ENCODE peak calls at places on chromosomes 13 and 19, in eight cellular contexts. Z is right atrium auricular region; C is GM23248; W is SJCRH30; O is substantia nigra; L is CD4-positive, alpha-beta memory T cell; Q is A549; S is cardiac muscle cell. B is an unnamed sample.

GRCh38 chr13:24842533-24843278 is 78.7 kb downstream of the RNF17 start:
- DNase-seq in Z (no peak), C (peak), W (no peak), O (no peak), L (no peak), Q (no peak), S (no peak), B (no peak)

GRCh38 chr13:113747291-113747833 is 11.7 kb upstream of the TMEM255B start:
- DNase-seq in Z (no peak), C (no peak), W (no peak), O (no peak), L (no peak), Q (no peak), S (no peak), B (no peak)

GRCh38 chr13:71169125-71169524 is 697.9 kb downstream of the DACH1 start:
- DNase-seq in Z (no peak), C (no peak), W (no peak), O (no peak), L (no peak), Q (no peak), S (no peak), B (no peak)

GRCh38 chr19:29841209-29841558 is 29.4 kb downstream of the CCNE1 start:
- DNase-seq in Z (no peak), C (peak), W (peak), O (no peak), L (no peak), Q (no peak), S (no peak), B (no peak)

GRCh38 chr19:56667311-56667870 is 4.2 kb downstream of the ZNF835 start:
- DNase-seq in Z (no peak), C (no peak), W (no peak), O (no peak), L (no peak), Q (no peak), S (no peak), B (no peak)

GRCh38 chr13:112838038-112838965 is 130.7 kb upstream of the MCF2L start:
- DNase-seq in Z (no peak), C (no peak), W (no peak), O (no peak), L (no peak), Q (no peak), S (no peak), B (no peak)

GRCh38 chr19:28020631-28021315 is 1192.2 kb downstream of the UQCRFS1 start:
- DNase-seq in Z (no peak), C (no peak), W (no peak), O (no peak), L (no peak), Q (no peak), S (no peak), B (no peak)

GRCh38 chr19:1225451-1226226 is 12.2 kb downstream of the CBARP start:
- DNase-seq in Z (no peak), C (no peak), W (no peak), O (no peak), L (no peak), Q (no peak), S (no peak), B (no peak)

GRCh38 chr19:18044825-18045304 is 36.9 kb downstream of the ARRDC2 start:
- DNase-seq in Z (peak), C (peak), W (peak), O (peak), L (peak), Q (no peak), S (peak), B (peak)

GRCh38 chr13:104975272-104975671 is 1560.2 kb downstream of the EFNB2 start:
- DNase-seq in Z (no peak), C (no peak), W (no peak), O (no peak), L (no peak), Q (no peak), S (no peak), B (no peak)

GRCh38 chr13:75986818-75987217 is 350.7 kb downstream of the LMO7 start:
- DNase-seq in Z (no peak), C (no peak), W (no peak), O (no peak), L (no peak), Q (no peak), S (no peak), B (no peak)

GRCh38 chr19:51196181-51196580 is 28.7 kb upstream of the CD33 start:
- DNase-seq in Z (no peak), C (no peak), W (no peak), O (no peak), L (no peak), Q (no peak), S (no peak), B (no peak)

GRCh38 chr19:30719189-30719990 is 347.2 kb downstream of the ZNF536 start:
- DNase-seq in Z (peak), C (peak), W (peak), O (peak), L (no peak), Q (no peak), S (peak), B (peak)

GRCh38 chr13:50844181-50844875 is 836 bp upstream of the DLEU7 start:
- DNase-seq in Z (no peak), C (no peak), W (peak), O (no peak), L (no peak), Q (no peak), S (no peak), B (no peak)

GRCh38 chr13:92775631-92776030 is 451.0 kb upstream of the GPC6 start:
- DNase-seq in Z (no peak), C (no peak), W (no peak), O (no peak), L (no peak), Q (no peak), S (no peak), B (no peak)

GRCh38 chr19:19745496-19746285 is 12.8 kb upstream of the ZNF14 start:
- DNase-seq in Z (peak), C (no peak), W (no peak), O (no peak), L (no peak), Q (no peak), S (no peak), B (no peak)

GRCh38 chr19:2201473-2202148 is 34.5 kb downstream of the PLEKHJ1 start:
- DNase-seq in Z (no peak), C (no peak), W (no peak), O (no peak), L (no peak), Q (no peak), S (no peak), B (no peak)

GRCh38 chr13:59950201-59950730 is 213.5 kb downstream of the DIAPH3 start:
- DNase-seq in Z (no peak), C (peak), W (no peak), O (no peak), L (no peak), Q (no peak), S (no peak), B (no peak)

GRCh38 chr19:17931532-17932191 is 1.2 kb upstream of the CCDC124 start:
- DNase-seq in Z (no peak), C (no peak), W (peak), O (no peak), L (no peak), Q (no peak), S (peak), B (no peak)

GRCh38 chr13:42876270-42876714 is 94.9 kb downstream of the FAM216B start:
- DNase-seq in Z (no peak), C (no peak), W (no peak), O (no peak), L (no peak), Q (no peak), S (peak), B (no peak)

GRCh38 chr19:55063492-55063843 is 520 bp upstream of the RDH13 start:
- DNase-seq in Z (no peak), C (no peak), W (no peak), O (no peak), L (no peak), Q (no peak), S (no peak), B (no peak)

GRCh38 chr13:113410472-113411201 is 42.7 kb downstream of the ADPRHL1 start:
- DNase-seq in Z (no peak), C (peak), W (peak), O (no peak), L (no peak), Q (peak), S (no peak), B (no peak)

GRCh38 chr19:54518844-54519243 is 16.2 kb downstream of the LAIR2 start:
- DNase-seq in Z (no peak), C (no peak), W (no peak), O (no peak), L (no peak), Q (no peak), S (peak), B (no peak)

GRCh38 chr19:38837656-38838121 is 6.1 kb upstream of the ECH1 start:
- DNase-seq in Z (no peak), C (peak), W (no peak), O (no peak), L (no peak), Q (no peak), S (no peak), B (no peak)
- H3K27ac ChIP-seq in Z (no peak), C (peak), W (no peak), O (no peak), L (no peak), Q (peak), S (peak), B (peak)

GRCh38 chr19:13052447-13053232 is 50.0 kb downstream of the LYL1 start:
- DNase-seq in Z (no peak), C (peak), W (no peak), O (no peak), L (no peak), Q (no peak), S (no peak), B (no peak)

GRCh38 chr19:13051581-13052165 is 51.0 kb downstream of the LYL1 start:
- DNase-seq in Z (no peak), C (peak), W (peak), O (no peak), L (no peak), Q (no peak), S (peak), B (peak)

GRCh38 chr19:13047374-13047773 is 52.1 kb downstream of the NFIX start:
- DNase-seq in Z (no peak), C (no peak), W (no peak), O (no peak), L (no peak), Q (no peak), S (no peak), B (no peak)

GRCh38 chr19:13053238-13053637 is 49.4 kb downstream of the LYL1 start:
- DNase-seq in Z (no peak), C (peak), W (no peak), O (no peak), L (no peak), Q (no peak), S (peak), B (no peak)

GRCh38 chr19:13050274-13050673 is 52.4 kb downstream of the LYL1 start:
- DNase-seq in Z (no peak), C (peak), W (no peak), O (no peak), L (no peak), Q (no peak), S (no peak), B (no peak)
- H3K27ac ChIP-seq in Z (no peak), C (no peak), W (no peak), O (peak), L (no peak), Q (no peak), S (no peak), B (no peak)

DNA sequence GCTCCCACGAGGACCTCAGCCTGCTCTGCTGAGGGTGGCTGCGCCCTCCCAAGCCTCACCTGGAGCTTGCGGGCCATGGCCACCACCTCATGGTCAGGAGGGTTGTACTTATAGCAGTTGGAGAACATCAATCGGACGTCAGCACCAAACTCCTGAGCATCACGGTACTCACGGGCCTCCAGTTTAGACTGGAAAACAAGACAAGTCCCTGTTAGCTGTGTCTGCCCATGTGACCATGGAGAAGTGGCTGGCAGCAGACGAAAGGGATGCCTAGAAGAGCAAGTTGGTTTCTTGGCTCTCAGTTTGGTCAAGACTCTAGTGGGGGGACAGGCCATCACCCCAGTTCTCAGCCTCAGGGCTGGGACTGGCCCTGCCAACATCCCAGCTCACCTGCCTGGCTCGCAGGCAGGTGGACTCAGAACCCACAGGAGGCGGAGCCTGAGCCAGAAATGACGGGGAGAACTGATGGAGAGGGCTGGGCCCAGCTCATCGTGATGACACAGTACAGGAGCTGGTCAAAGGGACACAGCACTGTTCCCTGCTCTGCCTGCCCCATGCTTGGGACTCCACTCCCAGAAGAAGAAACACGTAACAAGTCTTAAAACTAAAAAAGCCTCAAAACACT is 31.2 kb upstream of the EPHX3 start:
- DNase-seq in Z (no peak), C (no peak), W (no peak), O (no peak), L (no peak), Q (no peak), S (no peak), B (no peak)
- H3K27ac ChIP-seq in Z (peak), C (no peak), W (no peak), O (no peak), L (no peak), Q (no peak), S (no peak), B (no peak)

DNA sequence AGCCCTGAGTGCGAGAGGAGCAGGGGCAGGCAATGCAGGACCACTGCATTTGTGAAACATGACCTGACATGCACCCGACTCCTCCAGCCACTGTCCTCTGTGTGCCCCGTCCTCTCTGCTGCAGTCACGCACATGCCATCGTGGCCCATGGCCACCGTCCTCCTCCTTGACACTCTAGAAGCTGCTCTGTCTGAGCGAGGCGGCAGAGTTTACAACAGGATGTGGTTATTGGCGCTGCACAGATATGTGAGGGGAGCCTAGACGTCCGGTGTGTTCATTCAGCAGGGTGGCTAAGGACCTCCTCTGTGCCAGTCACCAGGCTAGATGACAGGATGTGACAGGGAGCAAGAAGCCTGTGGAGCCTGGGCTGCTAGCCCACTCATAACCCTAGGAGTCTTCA is 277.8 kb downstream of the FOXO1 start:
- DNase-seq in Z (no peak), C (no peak), W (peak), O (no peak), L (peak), Q (no peak), S (no peak), B (peak)
- H3K27ac ChIP-seq in Z (no peak), C (no peak), W (no peak), O (no peak), L (peak), Q (no peak), S (no peak), B (peak)

DNA sequence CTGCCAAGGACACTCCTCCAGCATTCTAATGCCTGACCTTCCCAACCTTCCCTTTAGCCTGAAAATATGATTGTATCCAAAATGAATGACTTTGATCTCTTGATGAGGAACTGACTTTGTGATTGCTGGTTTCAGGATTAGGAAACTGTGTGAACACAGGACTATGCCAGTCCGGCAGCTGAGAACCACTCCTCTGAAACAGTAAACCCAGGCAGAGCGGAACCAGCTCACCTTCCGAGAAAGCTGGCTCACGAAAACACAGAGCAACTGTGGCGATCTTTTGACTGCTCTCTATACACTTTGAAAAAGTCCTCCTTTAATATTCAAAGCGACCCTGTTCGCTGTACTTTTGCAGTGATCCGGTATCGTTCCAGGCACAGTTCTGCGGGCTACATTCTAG is 258.8 kb upstream of the IRS2 start:
- DNase-seq in Z (no peak), C (no peak), W (no peak), O (no peak), L (no peak), Q (no peak), S (no peak), B (no peak)
- H3K27ac ChIP-seq in Z (no peak), C (peak), W (no peak), O (no peak), L (no peak), Q (no peak), S (no peak), B (no peak)